ENCODE peak calls at places on chromosomes 5 and 9, in ten cellular contexts. C is HFF-Myc, G is cardiac muscle cell, O is lower leg skin, L is GM20000, F is fibroblast of lung, Z is Panc1, J is A549, H is heart right ventricle, U is HFFc6. W is an unnamed sample.

GRCh38 chr9:8542537-8542936 is 743.0 kb upstream of the DMAC1 start:
- DNase-seq in Z (no peak), F (no peak), G (peak), C (no peak), J (no peak), L (no peak), O (no peak), H (no peak), U (no peak), W (no peak)

GRCh38 chr5:73673161-73673591 is 47.2 kb downstream of the ARHGEF28 start:
- DNase-seq in L (no peak), Z (peak), J (peak), H (no peak), G (no peak), F (peak), C (no peak), U (peak), O (no peak), W (no peak)

GRCh38 chr5:178624626-178625546 is 2.0 kb downstream of the CLK4 start:
- DNase-seq in G (peak), L (no peak), H (no peak), O (no peak), J (no peak), F (peak), C (no peak), Z (no peak), U (peak), W (no peak)

GRCh38 chr9:118991366-118992285 is 377.6 kb downstream of the BRINP1 start:
- DNase-seq in J (no peak), U (no peak), F (peak), H (no peak), Z (no peak), G (peak), O (no peak), C (no peak), L (no peak), W (no peak)

GRCh38 chr5:159894149-159894720 is 22.0 kb upstream of the ADRA1B start:
- DNase-seq in Z (no peak), F (no peak), J (no peak), G (no peak), O (no peak), L (no peak), C (peak), H (no peak), U (no peak), W (no peak)

GRCh38 chr5:169632946-169633345 is 4.1 kb upstream of the DOCK2 start:
- DNase-seq in J (no peak), L (no peak), Z (no peak), F (no peak), H (no peak), O (no peak), U (no peak), C (no peak), G (no peak), W (no peak)

GRCh38 chr5:82597437-82597836 is 319.3 kb upstream of the RPS23 start:
- DNase-seq in Z (peak), C (no peak), L (peak), U (no peak), O (no peak), F (no peak), H (no peak), J (peak), G (no peak), W (no peak)

GRCh38 chr5:62144395-62145022 is 161.5 kb upstream of the KIF2A start:
- DNase-seq in C (no peak), F (peak), Z (no peak), O (no peak), J (no peak), L (no peak), G (no peak), H (no peak), U (peak), W (no peak)

GRCh38 chr5:80672140-80672736 is 17.5 kb upstream of the DHFR start:
- DNase-seq in C (peak), Z (peak), U (peak), H (peak), F (peak), J (peak), L (peak), O (peak), G (peak), W (peak)

GRCh38 chr5:129400395-129400983 is 59.6 kb upstream of the ADAMTS19 start:
- DNase-seq in G (no peak), O (no peak), C (no peak), Z (no peak), U (no peak), L (no peak), J (no peak), H (no peak), F (no peak), W (no peak)

GRCh38 chr9:111161015-111161415 is 122.7 kb upstream of the LPAR1 start:
- DNase-seq in U (peak), G (no peak), F (peak), Z (no peak), L (no peak), J (no peak), C (peak), O (no peak), H (no peak), W (no peak)

GRCh38 chr5:176994460-176995121 is 12.0 kb downstream of the UIMC1 start:
- DNase-seq in H (peak), C (no peak), J (peak), Z (no peak), G (peak), O (no peak), F (peak), U (no peak), L (peak), W (no peak)

GRCh38 chr9:89810434-89810833 is 205.6 kb downstream of the GADD45G start:
- DNase-seq in C (no peak), F (peak), H (no peak), Z (no peak), L (no peak), J (no peak), G (no peak), U (no peak), O (no peak), W (no peak)

GRCh38 chr9:693460-694390 is 147.8 kb upstream of the DMRT1 start:
- DNase-seq in G (no peak), H (peak), J (no peak), C (no peak), L (no peak), O (peak), F (peak), U (peak), Z (no peak), W (no peak)

GRCh38 chr9:4508907-4509589 is 18.8 kb downstream of the SLC1A1 start:
- DNase-seq in L (no peak), J (no peak), C (no peak), H (no peak), G (no peak), O (no peak), F (peak), Z (no peak), U (peak), W (no peak)

GRCh38 chr9:110464321-110464720 is 115.2 kb downstream of the SVEP1 start:
- DNase-seq in U (no peak), Z (no peak), C (no peak), J (no peak), H (no peak), L (no peak), G (no peak), O (no peak), F (no peak), W (no peak)

GRCh38 chr9:14452539-14452938 is 138.6 kb upstream of the NFIB start:
- DNase-seq in O (no peak), G (no peak), H (no peak), C (no peak), J (no peak), L (no peak), F (no peak), U (no peak), Z (no peak), W (no peak)

GRCh38 chr9:117000196-117000723 is 313.2 kb downstream of the TRIM32 start:
- DNase-seq in F (no peak), G (no peak), L (no peak), U (no peak), O (no peak), J (no peak), H (no peak), C (no peak), Z (no peak), W (no peak)

GRCh38 chr9:14868418-14868771 is 41.8 kb downstream of the FREM1 start:
- DNase-seq in G (no peak), F (no peak), Z (no peak), J (no peak), O (no peak), H (no peak), C (no peak), U (no peak), L (no peak), W (no peak)

GRCh38 chr9:109238677-109239076 is 71.6 kb upstream of the FRRS1L start:
- DNase-seq in J (peak), H (no peak), Z (no peak), C (no peak), U (no peak), G (no peak), F (peak), O (no peak), L (no peak), W (no peak)

GRCh38 chr9:38620483-38621433 is at the start of gene ANKRD18A:
- DNase-seq in C (peak), H (peak), G (peak), Z (peak), L (peak), F (peak), O (peak), U (no peak), J (peak), W (peak)

GRCh38 chr5:52269853-52270252 is 517.9 kb upstream of the ITGA1 start:
- DNase-seq in J (no peak), F (no peak), H (no peak), L (no peak), G (no peak), Z (no peak), C (no peak), U (no peak), O (no peak), W (no peak)

GRCh38 chr5:126098330-126099017 is 324.7 kb upstream of the GRAMD2B start:
- DNase-seq in C (no peak), J (no peak), O (no peak), Z (no peak), G (no peak), U (no peak), H (no peak), F (peak), L (no peak), W (no peak)

GRCh38 chr5:142428773-142429473 is 104.1 kb upstream of the SPRY4 start:
- DNase-seq in F (no peak), Z (no peak), H (no peak), L (no peak), U (no peak), C (no peak), O (no peak), J (no peak), G (no peak), W (no peak)

GRCh38 chr9:136225366-136225747 is 20.3 kb downstream of the QSOX2 start:
- DNase-seq in F (no peak), H (no peak), G (no peak), O (no peak), J (no peak), L (peak), C (no peak), Z (no peak), U (no peak), W (no peak)

GRCh38 chr5:6632324-6632930 is 417 bp downstream of the NSUN2 start:
- DNase-seq in O (no peak), Z (no peak), U (peak), J (no peak), F (no peak), G (no peak), C (no peak), L (no peak), H (peak), W (no peak)

GRCh38 chr9:93967020-93967803 is 12.1 kb upstream of the BARX1 start:
- DNase-seq in G (no peak), J (no peak), F (no peak), H (no peak), U (no peak), Z (no peak), L (no peak), O (no peak), C (no peak), W (no peak)

GRCh38 chr5:52878671-52879070 is 91.0 kb downstream of the ITGA1 start:
- DNase-seq in H (no peak), O (no peak), U (peak), J (no peak), C (peak), F (peak), L (no peak), Z (no peak), G (no peak), W (no peak)

GRCh38 chr5:132559661-132560060 is 2.9 kb downstream of the RAD50 start:
- DNase-seq in L (no peak), O (no peak), G (no peak), H (no peak), F (no peak), Z (no peak), U (no peak), J (no peak), C (no peak), W (no peak)

GRCh38 chr9:111066427-111066826 is 28.2 kb upstream of the LPAR1 start:
- DNase-seq in G (no peak), U (no peak), J (no peak), C (no peak), Z (no peak), O (no peak), H (no peak), F (no peak), L (no peak), W (no peak)

GRCh38 chr5:151213803-151214613 is 9.9 kb downstream of the CCDC69 start:
- DNase-seq in Z (no peak), C (no peak), J (no peak), U (no peak), G (peak), H (peak), F (peak), L (peak), O (peak), W (no peak)

GRCh38 chr5:169871816-169872215 is 108.5 kb downstream of the INSYN2B start:
- DNase-seq in G (no peak), C (no peak), U (no peak), H (no peak), F (no peak), L (no peak), J (no peak), O (no peak), Z (no peak), W (no peak)

GRCh38 chr5:180116441-180117377 is 45.1 kb upstream of the RNF130 start:
- DNase-seq in U (no peak), J (peak), C (no peak), H (no peak), Z (no peak), G (no peak), O (no peak), L (no peak), F (no peak), W (peak)
- TF ChIP-seq CTCF in U (no peak), J (peak), C (no peak), H (no peak), Z (peak), G (no peak), O (no peak), L (no peak), F (no peak), W (peak)

GRCh38 chr9:133876144-133876543 is 116.0 kb downstream of the VAV2 start:
- DNase-seq in G (no peak), H (no peak), F (no peak), U (no peak), C (no peak), O (no peak), L (no peak), J (no peak), Z (no peak), W (peak)
- TF ChIP-seq CTCF in G (peak), H (no peak), F (no peak), U (peak), C (peak), O (no peak), L (no peak), J (peak), Z (no peak), W (peak)

GRCh38 chr9:69637801-69638200 is 34.4 kb downstream of the APBA1 start:
- DNase-seq in G (no peak), C (no peak), F (peak), H (no peak), Z (no peak), O (no peak), J (no peak), L (no peak), U (peak), W (no peak)
- TF ChIP-seq CTCF in G (no peak), C (no peak), F (no peak), H (no peak), Z (no peak), O (no peak), J (no peak), L (no peak), U (no peak), W (no peak)

GRCh38 chr5:171525086-171525485 is 105.6 kb downstream of the FGF18 start:
- DNase-seq in H (no peak), Z (no peak), C (no peak), O (no peak), L (no peak), J (no peak), G (no peak), U (no peak), F (no peak), W (no peak)

GRCh38 chr5:171521219-171521633 is 101.8 kb downstream of the FGF18 start:
- DNase-seq in O (peak), J (peak), L (no peak), U (peak), G (no peak), F (peak), C (peak), H (no peak), Z (no peak), W (no peak)

GRCh38 chr5:171521679-171522078 is 102.2 kb downstream of the FGF18 start:
- DNase-seq in L (no peak), F (no peak), O (no peak), Z (no peak), G (no peak), U (no peak), J (no peak), H (no peak), C (no peak), W (no peak)

GRCh38 chr5:171523781-171524180 is 104.3 kb downstream of the FGF18 start:
- DNase-seq in G (no peak), F (no peak), C (no peak), H (no peak), O (no peak), Z (no peak), L (no peak), U (no peak), J (no peak), W (no peak)

GRCh38 chr5:171524461-171524860 is 105.0 kb downstream of the FGF18 start:
- DNase-seq in U (no peak), F (no peak), Z (no peak), O (no peak), G (no peak), J (no peak), H (no peak), C (no peak), L (no peak), W (no peak)
- TF ChIP-seq CTCF in U (no peak), F (no peak), Z (no peak), O (no peak), G (no peak), J (no peak), H (no peak), C (no peak), L (no peak), W (no peak)

DNA sequence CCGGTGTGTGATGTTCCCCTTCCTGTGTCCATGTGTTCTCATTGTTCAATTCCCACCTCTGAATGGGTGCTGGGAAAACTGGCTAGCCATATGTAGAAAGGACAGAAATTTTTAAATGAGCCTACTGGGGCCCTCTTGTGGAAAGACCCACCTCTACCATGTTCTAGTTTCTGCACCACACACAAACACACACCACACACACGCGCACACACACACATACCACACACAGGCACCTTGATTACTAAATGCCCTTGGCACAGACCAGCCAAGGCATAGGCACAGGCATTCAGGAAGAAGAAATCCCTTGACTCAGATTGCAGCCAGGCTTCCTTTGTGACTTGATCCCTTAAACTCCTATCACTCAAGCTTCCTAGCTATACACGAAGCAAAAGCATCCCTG is 60.5 kb downstream of the SIL1 start:
- DNase-seq in H (no peak), J (peak), F (peak), L (no peak), Z (no peak), U (peak), O (no peak), C (no peak), G (peak), W (no peak)
- TF ChIP-seq CTCF in H (peak), J (peak), F (peak), L (no peak), Z (peak), U (peak), O (no peak), C (no peak), G (peak), W (peak)

W was measured in neural crest cell.